ENCODE peak calls at places on chromosomes 1 and 21, in four cellular contexts. J is cardiac fibroblast; A is CD4-positive, alpha-beta T cell; C is head of caudate nucleus. D is an unnamed sample.

GRCh38 chr1:22267413-22268257 is 124.7 kb upstream of the WNT4 start:
- DNase-seq in J (no peak), A (no peak), C (no peak), D (no peak)

GRCh38 chr1:117339866-117340357 is 27.3 kb upstream of the MAN1A2 start:
- DNase-seq in J (peak), A (no peak), C (no peak), D (no peak)

GRCh38 chr1:205920159-205920558 is 23.1 kb downstream of the SLC26A9 start:
- DNase-seq in J (peak), A (no peak), C (peak), D (no peak)

GRCh38 chr1:225651872-225652725 is 824 bp downstream of the ENAH start:
- DNase-seq in J (peak), A (no peak), C (no peak), D (no peak)

GRCh38 chr1:159889821-159890252 is 10.1 kb downstream of the CFAP45 start:
- DNase-seq in J (peak), A (no peak), C (no peak), D (no peak)

GRCh38 chr1:46549697-46550681 is 1.5 kb downstream of the KNCN start:
- DNase-seq in J (peak), A (peak), C (peak), D (no peak)

GRCh38 chr1:235996048-235996785 is 68.7 kb downstream of the NID1 start:
- DNase-seq in J (no peak), A (no peak), C (peak), D (no peak)

GRCh38 chr21:39386194-39386593 is 37.3 kb upstream of the HMGN1 start:
- DNase-seq in J (no peak), A (no peak), C (no peak), D (no peak)

GRCh38 chr1:200889571-200889970 is 5.1 kb upstream of the INAVA start:
- DNase-seq in J (no peak), A (no peak), C (no peak), D (no peak)

GRCh38 chr1:3550511-3551289 is 60.6 kb downstream of the MEGF6 start:
- DNase-seq in J (no peak), A (no peak), C (no peak), D (no peak)

GRCh38 chr1:33098371-33098770 is 17.4 kb downstream of the AZIN2 start:
- DNase-seq in J (no peak), A (no peak), C (no peak), D (no peak)

GRCh38 chr1:157971723-157972122 is 21.7 kb upstream of the KIRREL1 start:
- DNase-seq in J (no peak), A (no peak), C (no peak), D (no peak)

GRCh38 chr1:205451759-205452164 is 4.1 kb downstream of the BLACAT1 start:
- DNase-seq in J (no peak), A (no peak), C (no peak), D (no peak)

GRCh38 chr1:116777831-116778830 is 23.9 kb downstream of the CD2 start:
- DNase-seq in J (peak), A (no peak), C (no peak), D (no peak)

GRCh38 chr1:56313560-56313959 is 265.8 kb downstream of the PLPP3 start:
- DNase-seq in J (no peak), A (no peak), C (no peak), D (no peak)

GRCh38 chr1:175208773-175209492 is 16.4 kb upstream of the KIAA0040 start:
- DNase-seq in J (no peak), A (peak), C (no peak), D (no peak)

GRCh38 chr1:9842781-9843575 is 19.2 kb upstream of the CLSTN1 start:
- DNase-seq in J (no peak), A (no peak), C (no peak), D (no peak)

GRCh38 chr1:231630558-231631205 is 4.1 kb downstream of the DISC1 start:
- DNase-seq in J (peak), A (no peak), C (no peak), D (no peak)

GRCh38 chr1:41773842-41774241 is 144.9 kb downstream of the HIVEP3 start:
- DNase-seq in J (no peak), A (no peak), C (no peak), D (no peak)

GRCh38 chr1:2532485-2533160 is 2.6 kb upstream of the HES5 start:
- DNase-seq in J (no peak), A (no peak), C (no peak), D (no peak)

GRCh38 chr1:79004916-79005315 is 1.6 kb downstream of the ADGRL4 start:
- DNase-seq in J (peak), A (no peak), C (no peak), D (no peak)

GRCh38 chr1:20355828-20356735 is 65.4 kb downstream of the VWA5B1 start:
- DNase-seq in J (no peak), A (no peak), C (no peak), D (no peak)

GRCh38 chr1:22827666-22828065 is 117.0 kb downstream of the EPHB2 start:
- DNase-seq in J (no peak), A (no peak), C (no peak), D (no peak)

GRCh38 chr1:169107673-169108160 is 1.2 kb downstream of the ATP1B1 start:
- DNase-seq in J (peak), A (no peak), C (no peak), D (no peak)

D was measured in smooth muscle cell of the brain vasculature.